ENCODE peak calls at places on chromosome 5, in four cellular contexts. I, S, Y and B are unnamed samples.

GRCh38 chr5:125266106-125266505 is 519.7 kb upstream of the ZNF608 start:
- DNase-seq in I (no peak), S (no peak), Y (no peak), B (no peak)

GRCh38 chr5:114018178-114018577 is 343.7 kb upstream of the KCNN2 start:
- DNase-seq in I (no peak), S (no peak), Y (no peak), B (no peak)

GRCh38 chr5:59503223-59503622 is 390.3 kb downstream of the PDE4D start:
- DNase-seq in I (no peak), S (no peak), Y (no peak), B (no peak)

GRCh38 chr5:170986598-170986997 is 124.8 kb downstream of the RANBP17 start:
- DNase-seq in I (no peak), S (no peak), Y (no peak), B (no peak)

GRCh38 chr5:40648150-40648549 is 31.6 kb upstream of the PTGER4 start:
- DNase-seq in I (no peak), S (no peak), Y (no peak), B (no peak)

GRCh38 chr5:79529110-79529509 is 15.2 kb upstream of the HOMER1 start:
- DNase-seq in I (no peak), S (no peak), Y (no peak), B (no peak)

GRCh38 chr5:88707216-88707965 is 175.6 kb downstream of the MEF2C start:
- DNase-seq in I (no peak), S (no peak), Y (no peak), B (no peak)

GRCh38 chr5:56763182-56763581 is 52.2 kb upstream of the MAP3K1 start:
- DNase-seq in I (no peak), S (no peak), Y (no peak), B (no peak)

GRCh38 chr5:106876665-106877194 is 794.0 kb downstream of the EFNA5 start:
- DNase-seq in I (no peak), S (no peak), Y (no peak), B (no peak)

GRCh38 chr5:178116406-178116885 is 3.1 kb downstream of the N4BP3 start:
- DNase-seq in I (no peak), S (no peak), Y (peak), B (peak)

GRCh38 chr5:172943283-172943841 is 15.9 kb upstream of the RPL26L1 start:
- DNase-seq in I (peak), S (peak), Y (no peak), B (no peak)

GRCh38 chr5:3601060-3601710 is 5.6 kb downstream of the IRX1 start:
- DNase-seq in I (no peak), S (no peak), Y (no peak), B (no peak)

GRCh38 chr5:111266491-111266890 is 42.3 kb downstream of the CAMK4 start:
- DNase-seq in I (no peak), S (no peak), Y (no peak), B (no peak)

GRCh38 chr5:111820072-111820471 is 63.1 kb upstream of the NREP start:
- DNase-seq in I (no peak), S (no peak), Y (no peak), B (no peak)

GRCh38 chr5:157063776-157064430 is 5.0 kb upstream of the HAVCR1 start:
- DNase-seq in I (no peak), S (no peak), Y (no peak), B (no peak)

GRCh38 chr5:181243521-181244307 is at the start of gene RACK1:
- DNase-seq in I (peak), S (peak), Y (peak), B (peak)